ENCODE peak calls at places on chromosomes 2 and 18, in six cellular contexts. W is IMR-90, N is heart right ventricle, Y is neural progenitor cell, Z is right cardiac atrium, E is GM23338. P is an unnamed sample. For H3K4me1, the result is how much of the 10 kb centered on the place peaks cover.

GRCh38 chr2:147082850-147083522 is 761.8 kb upstream of the ACVR2A start:
- DNase-seq in W (peak), E (peak), N (peak), Z (no peak), Y (peak), P (peak)

GRCh38 chr2:219408101-219409030 is 9.8 kb upstream of the DES start:
- DNase-seq in N (no peak), Y (no peak), W (peak), Z (no peak), E (no peak), P (no peak)

GRCh38 chr2:21042958-21043743 is 722 bp downstream of the APOB start:
- DNase-seq in W (peak), Y (peak), N (peak), Z (peak), E (peak), P (peak)

GRCh38 chr2:231925303-231926179 is 655 bp downstream of the NPPC start:
- DNase-seq in W (peak), Y (peak), Z (peak), N (peak), E (peak), P (peak)

GRCh38 chr2:85247591-85247990 is 80.2 kb downstream of the TGOLN2 start:
- DNase-seq in W (no peak), Y (no peak), E (peak), Z (no peak), N (no peak), P (no peak)

GRCh38 chr2:101778102-101778501 is 80.6 kb downstream of the MAP4K4 start:
- DNase-seq in W (no peak), Z (no peak), Y (no peak), N (no peak), E (no peak), P (no peak)

GRCh38 chr2:203469554-203469953 is 65.5 kb downstream of the RAPH1 start:
- DNase-seq in Z (no peak), W (no peak), N (no peak), E (no peak), Y (no peak), P (no peak)

GRCh38 chr18:8794133-8794986 is 89.0 kb downstream of the MTCL1 start:
- DNase-seq in N (no peak), W (peak), Y (no peak), E (no peak), Z (no peak), P (no peak)

GRCh38 chr2:150095361-150095760 is 392.1 kb downstream of the RND3 start:
- DNase-seq in Y (no peak), E (no peak), W (no peak), N (no peak), Z (no peak), P (no peak)

GRCh38 chr18:62339106-62339988 is 14.2 kb downstream of the TNFRSF11A start:
- DNase-seq in W (peak), E (peak), N (no peak), Z (no peak), Y (no peak), P (no peak)

GRCh38 chr18:5058768-5059539 is 138.1 kb downstream of the AKAIN1 start:
- DNase-seq in Z (peak), N (peak), Y (no peak), E (no peak), W (no peak), P (peak)

GRCh38 chr2:216308532-216308931 is 63.8 kb downstream of the MARCHF4 start:
- DNase-seq in Z (no peak), N (no peak), W (peak), E (no peak), Y (no peak), P (no peak)

GRCh38 chr2:74399785-74400184 is 19.7 kb upstream of the DCTN1 start:
- DNase-seq in W (peak), E (peak), Y (peak), Z (no peak), N (no peak), P (peak)

GRCh38 chr2:196931555-196931954 is 5.0 kb upstream of the PGAP1 start:
- DNase-seq in E (no peak), Y (no peak), Z (no peak), W (no peak), N (no peak), P (no peak)

GRCh38 chr2:217826505-217826904 is 176.3 kb downstream of the TNS1 start:
- DNase-seq in E (no peak), Z (peak), N (peak), W (no peak), Y (no peak), P (no peak)

GRCh38 chr18:63186934-63187574 is 132.5 kb downstream of the BCL2 start:
- DNase-seq in E (no peak), W (no peak), Z (no peak), Y (no peak), N (no peak), P (no peak)

GRCh38 chr2:60317831-60318230 is 235.6 kb downstream of the BCL11A start:
- DNase-seq in N (no peak), Y (no peak), E (no peak), Z (no peak), W (no peak), P (no peak)

GRCh38 chr2:144115892-144116291 is 404.0 kb downstream of the ZEB2 start:
- DNase-seq in W (peak), Y (no peak), E (no peak), Z (no peak), N (no peak), P (no peak)

GRCh38 chr2:127695491-127696472 is 5.5 kb upstream of the SFT2D3 start:
- DNase-seq in Z (peak), W (peak), Y (peak), N (peak), E (peak), P (peak)

GRCh38 chr18:37535968-37536367 is 29.6 kb downstream of the CELF4 start:
- DNase-seq in E (no peak), Y (no peak), N (peak), W (no peak), Z (no peak), P (no peak)

GRCh38 chr2:228318218-228318617 is 136.7 kb upstream of the SPHKAP start:
- DNase-seq in E (peak), Y (peak), Z (no peak), W (no peak), N (peak), P (no peak)

GRCh38 chr2:68606759-68607158 is 36.6 kb upstream of the PROKR1 start:
- DNase-seq in E (no peak), Y (no peak), Z (no peak), N (no peak), W (no peak), P (no peak)

DNA sequence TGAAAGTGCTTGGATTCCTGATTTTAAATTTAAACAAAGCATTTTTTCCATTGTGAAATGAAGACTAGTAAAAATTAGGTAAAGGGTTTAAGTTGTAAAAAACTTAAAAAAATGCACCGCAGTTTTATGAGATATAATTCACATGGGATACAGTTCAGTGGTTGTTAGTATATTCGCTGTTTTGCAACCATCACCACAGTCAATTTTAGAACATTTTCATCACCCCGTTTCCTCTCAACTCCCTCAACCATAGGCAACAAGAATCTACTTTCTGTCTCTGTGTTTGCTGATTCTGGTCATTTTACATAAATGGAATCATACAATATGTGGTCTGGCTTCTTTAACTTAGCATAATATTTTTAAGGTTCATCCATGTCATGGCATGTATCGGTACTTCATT is 4.0 kb downstream of the DGKD start:
- DNase-seq in W (no peak), E (no peak), N (no peak), Y (no peak), Z (no peak), P (no peak)
- H3K27ac ChIP-seq in W (no peak), E (no peak), N (no peak), Y (no peak), Z (no peak), P (no peak)

DNA sequence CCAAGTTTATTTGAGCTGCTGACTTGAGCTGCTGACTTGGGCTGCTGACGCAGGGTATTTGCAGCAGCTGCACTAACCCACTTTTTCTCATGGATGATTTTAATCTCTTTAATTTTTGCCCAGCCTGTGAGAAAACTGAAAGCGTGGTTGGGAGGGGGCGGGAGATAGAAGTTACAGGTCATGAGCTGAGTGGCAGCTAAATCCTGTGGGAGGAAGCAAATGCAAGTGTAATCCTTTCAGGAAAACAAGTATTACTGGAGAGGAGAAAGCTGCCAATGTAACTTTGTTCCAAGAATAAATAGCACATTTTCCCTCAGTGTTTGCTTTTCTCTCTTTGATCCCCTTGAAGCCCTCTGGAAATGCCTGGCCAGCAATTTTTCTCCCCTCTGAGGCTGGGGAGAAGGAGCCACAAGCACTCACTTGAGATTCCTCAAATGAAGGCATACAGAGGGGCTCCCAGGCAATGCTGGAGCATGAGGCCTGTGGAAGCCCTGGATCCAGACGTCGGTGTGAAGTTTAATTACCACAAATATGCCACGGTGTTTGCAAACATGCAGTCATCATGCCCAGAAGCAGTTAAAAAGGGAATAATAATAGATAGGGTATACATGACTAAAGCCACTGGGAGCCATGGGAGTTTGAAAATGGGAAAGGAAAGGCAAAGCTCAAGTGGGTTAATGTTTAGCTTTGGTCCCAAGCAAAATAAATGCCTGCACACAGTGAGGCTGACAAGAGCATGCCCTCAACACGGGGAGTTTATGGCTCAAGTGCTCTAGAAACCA is 10.4 kb upstream of the EVA1A start:
- DNase-seq in Y (no peak), Z (no peak), E (no peak), W (peak), N (peak), P (no peak)
- H3K4me3 ChIP-seq in Y (no peak), Z (no peak), E (no peak), W (no peak), N (no peak), P (no peak)

DNA sequence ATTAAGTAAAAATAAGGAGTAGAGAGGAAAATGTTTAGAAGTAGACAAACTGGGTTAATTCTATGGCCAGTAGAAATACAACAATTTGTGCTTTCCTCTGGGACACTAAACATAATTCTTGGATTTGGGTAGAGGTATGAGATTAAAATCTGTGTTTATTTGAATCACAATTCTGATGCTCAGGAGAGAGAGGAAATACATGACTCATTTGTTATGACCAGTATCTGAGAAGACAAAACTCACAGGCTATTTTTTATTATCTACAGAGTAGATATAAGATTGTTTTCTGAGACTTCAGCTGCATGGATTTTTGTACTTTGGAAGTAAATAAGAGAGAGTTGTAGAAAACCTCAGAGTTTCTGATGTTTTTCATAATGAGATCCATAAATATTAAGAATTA is 315.7 kb upstream of the CWC22 start:
- DNase-seq in Z (no peak), W (peak), Y (no peak), E (no peak), N (no peak), P (no peak)
- H3K4me1 ChIP-seq in Z (under half), W (under half), Y (under half), E (under half), N (under half), P (under half)

GRCh38 chr2:176473177-176473576 is 203.9 kb downstream of the MTX2 start:
- DNase-seq in E (no peak), N (peak), Y (no peak), W (peak), Z (no peak), P (peak)
- H3K27ac ChIP-seq in E (no peak), N (no peak), Y (no peak), W (no peak), Z (no peak), P (no peak)

GRCh38 chr2:71224935-71225334 is 2.0 kb downstream of the PAIP2B start:
- DNase-seq in Y (no peak), Z (no peak), W (no peak), E (no peak), N (no peak), P (no peak)

GRCh38 chr2:71226391-71226964 is 425 bp downstream of the PAIP2B start:
- DNase-seq in N (peak), E (peak), Y (peak), Z (peak), W (no peak), P (peak)

GRCh38 chr2:71223767-71224333 is 3.1 kb downstream of the PAIP2B start:
- DNase-seq in Z (peak), E (peak), N (peak), W (peak), Y (peak), P (no peak)

GRCh38 chr2:71226965-71227560 is at the start of gene PAIP2B:
- DNase-seq in E (peak), Z (peak), W (peak), Y (peak), N (peak), P (peak)

GRCh38 chr2:71224457-71224856 is 2.4 kb downstream of the PAIP2B start:
- DNase-seq in Z (no peak), N (no peak), W (no peak), Y (no peak), E (no peak), P (no peak)
- H3K4me3 ChIP-seq in Z (no peak), N (peak), W (no peak), Y (no peak), E (no peak), P (no peak)

DNA sequence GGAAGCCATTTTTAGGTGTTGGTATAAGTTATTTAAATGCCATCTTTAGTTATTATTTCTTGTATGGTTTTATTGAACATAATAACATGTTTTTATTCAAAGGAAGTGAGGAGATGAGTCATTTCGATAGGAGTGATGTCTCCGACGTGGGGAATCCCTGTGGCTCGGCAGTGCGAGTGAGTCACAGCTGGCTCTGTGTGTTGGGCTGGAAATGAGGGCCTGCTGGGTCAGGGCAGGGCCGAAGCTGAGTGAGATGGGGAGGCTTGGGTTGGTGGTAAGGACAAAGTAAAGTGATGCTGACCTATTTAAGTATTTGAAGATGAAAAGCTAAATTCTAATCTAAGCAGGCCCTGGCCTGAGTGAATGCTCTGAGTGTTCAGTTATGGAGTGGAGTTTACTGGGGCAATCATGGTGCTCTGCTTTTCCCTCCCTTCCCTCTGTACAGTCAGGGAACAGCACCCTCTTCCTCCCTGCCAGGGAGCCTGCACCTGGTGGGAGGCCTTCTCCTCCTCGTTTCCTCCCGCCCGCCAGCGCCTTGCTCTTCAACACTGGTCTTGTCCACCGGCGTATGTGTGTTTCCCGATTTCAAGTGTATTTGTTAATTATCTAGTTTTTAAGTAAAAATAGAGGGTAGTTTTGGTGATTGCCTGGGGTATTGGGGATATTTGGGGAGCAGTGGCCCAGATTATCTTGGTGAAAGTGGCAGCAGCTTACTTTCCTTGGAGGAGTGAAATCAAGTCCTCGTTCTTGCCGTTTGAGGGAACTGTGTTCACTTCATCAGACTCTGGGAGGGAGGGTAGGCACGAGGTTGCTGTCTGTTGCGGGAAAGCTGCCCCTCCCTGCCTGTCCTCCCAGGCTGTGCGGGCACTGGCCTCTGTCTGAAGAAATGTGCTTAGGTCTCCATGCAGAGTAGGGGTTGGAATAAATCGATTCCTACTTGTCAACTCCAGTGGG is 157.0 kb downstream of the LDLRAD4 start:
- DNase-seq in Y (no peak), Z (peak), W (peak), E (no peak), N (peak), P (peak)
- H3K4me1 ChIP-seq in Y (under half), Z (under half), W (under half), E (under half), N (half or more), P (half or more)

GRCh38 chr2:71500426-71501079 is 47.2 kb downstream of the DYSF start:
- DNase-seq in W (no peak), Z (peak), N (peak), E (peak), Y (no peak), P (no peak)
- H3K27ac ChIP-seq in W (no peak), Z (peak), N (peak), E (no peak), Y (no peak), P (no peak)

DNA sequence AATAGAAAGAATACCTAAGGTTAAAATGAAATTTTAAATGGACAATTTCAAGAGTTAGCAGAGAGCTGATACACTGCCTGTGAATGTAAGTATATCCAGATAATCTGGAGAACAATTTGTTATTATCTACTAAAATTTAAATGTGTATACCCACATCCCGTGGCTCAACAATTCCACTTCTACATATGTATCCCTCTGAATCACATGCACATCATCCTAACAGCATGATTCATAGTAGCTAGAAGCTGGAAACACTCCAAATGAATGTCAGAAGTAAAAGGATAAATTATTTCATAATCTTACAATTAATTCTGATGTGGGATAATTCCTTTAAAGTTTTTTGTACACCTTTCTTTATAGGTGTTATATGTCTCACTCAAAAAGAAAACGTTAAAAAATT is 87.9 kb downstream of the CNTNAP5 start:
- DNase-seq in Z (no peak), W (peak), E (no peak), N (no peak), Y (no peak), P (no peak)
- H3K4me3 ChIP-seq in Z (no peak), W (no peak), E (no peak), N (no peak), Y (no peak), P (no peak)